ENCODE peak calls at places on chromosomes 6 and 20, in six cellular contexts. I is CD8-positive, alpha-beta T cell; T is brain microvascular endothelial cell; Z is WERI-Rb-1; K is NB4; Q is HFF-Myc. L is an unnamed sample.

GRCh38 chr6:161443868-161444267 is 170.0 kb upstream of the AGPAT4 start:
- DNase-seq in I (no peak), Q (no peak), Z (no peak), K (no peak), T (no peak), L (no peak)

GRCh38 chr20:19071442-19071717 is 141.1 kb upstream of the SLC24A3 start:
- DNase-seq in K (no peak), Q (no peak), Z (no peak), I (no peak), T (no peak), L (peak)

GRCh38 chr6:125314019-125314581 is 12.3 kb upstream of the HDDC2 start:
- DNase-seq in Z (peak), K (peak), Q (peak), I (no peak), T (peak), L (no peak)

GRCh38 chr6:130018830-130019795 is 732 bp downstream of the L3MBTL3 start:
- DNase-seq in T (no peak), I (no peak), Q (no peak), K (peak), Z (peak), L (peak)

GRCh38 chr20:45489083-45489531 is 19.6 kb downstream of the WFDC2 start:
- DNase-seq in T (no peak), Z (no peak), Q (peak), I (no peak), K (no peak), L (no peak)

GRCh38 chr6:18155864-18156396 is 708 bp downstream of the KDM1B start:
- DNase-seq in Q (no peak), K (peak), I (peak), T (peak), Z (peak), L (peak)

GRCh38 chr6:27495386-27496135 is 22.7 kb upstream of the ZNF184 start:
- DNase-seq in Z (no peak), T (peak), K (peak), Q (peak), I (no peak), L (peak)

GRCh38 chr6:62150048-62150663 is 135.9 kb downstream of the KHDRBS2 start:
- DNase-seq in I (no peak), Q (peak), Z (no peak), T (peak), K (peak), L (peak)

GRCh38 chr6:144639654-144640053 is 354.5 kb downstream of the UTRN start:
- DNase-seq in I (no peak), T (no peak), Q (no peak), K (no peak), Z (no peak), L (no peak)

GRCh38 chr20:57909763-57910331 is 200.0 kb upstream of the PMEPA1 start:
- DNase-seq in K (no peak), I (no peak), Z (no peak), Q (no peak), T (no peak), L (no peak)

GRCh38 chr6:132190097-132190814 is 211.0 kb downstream of the MOXD1 start:
- DNase-seq in Z (no peak), T (peak), K (no peak), I (no peak), Q (peak), L (no peak)

GRCh38 chr6:127939442-127940066 is 38.7 kb upstream of the THEMIS start:
- DNase-seq in K (no peak), T (peak), Q (no peak), Z (no peak), I (no peak), L (no peak)

GRCh38 chr6:138518054-138518453 is 18.8 kb upstream of the NHSL1 start:
- DNase-seq in I (no peak), K (no peak), Z (no peak), T (no peak), Q (no peak), L (no peak)

GRCh38 chr20:5865604-5866003 is 84.7 kb downstream of the TRMT6 start:
- DNase-seq in Q (no peak), K (no peak), T (no peak), Z (no peak), I (no peak), L (no peak)

GRCh38 chr6:87722831-87723726 is 21.0 kb upstream of the AKIRIN2 start:
- DNase-seq in Q (peak), T (peak), K (peak), Z (no peak), I (no peak), L (peak)

GRCh38 chr20:19820520-19821211 is 62.6 kb downstream of the RIN2 start:
- DNase-seq in Q (no peak), T (no peak), Z (no peak), K (no peak), I (no peak), L (peak)

GRCh38 chr6:1368940-1369339 is 20.4 kb upstream of the FOXF2 start:
- DNase-seq in Z (no peak), Q (no peak), I (no peak), K (no peak), T (no peak), L (no peak)

GRCh38 chr20:32574296-32575226 is 10.6 kb downstream of the NOL4L start:
- DNase-seq in Q (peak), Z (no peak), K (peak), I (no peak), T (peak), L (no peak)

GRCh38 chr6:142945446-142946180 is 637 bp upstream of the HIVEP2 start:
- DNase-seq in Z (peak), K (peak), T (peak), I (peak), Q (no peak), L (peak)

GRCh38 chr6:4581468-4582420 is 194.5 kb upstream of the CDYL start:
- DNase-seq in K (no peak), Q (no peak), Z (no peak), I (no peak), T (peak), L (no peak)

GRCh38 chr6:67331304-67331703 is 1303.8 kb upstream of the ADGRB3 start:
- DNase-seq in I (no peak), Z (no peak), K (no peak), T (no peak), Q (no peak), L (no peak)

GRCh38 chr20:20130399-20130798 is 78.1 kb downstream of the CFAP61 start:
- DNase-seq in K (peak), T (peak), Q (no peak), I (no peak), Z (peak), L (no peak)

GRCh38 chr6:24997905-24998304 is 62.1 kb upstream of the RIPOR2 start:
- DNase-seq in Q (no peak), I (no peak), T (no peak), K (no peak), Z (no peak), L (no peak)

GRCh38 chr20:57211949-57212889 is 54.2 kb downstream of the BMP7 start:
- DNase-seq in T (peak), K (no peak), Z (no peak), I (no peak), Q (peak), L (no peak)

GRCh38 chr6:11370191-11371018 is 137.9 kb upstream of the NEDD9 start:
- DNase-seq in T (no peak), I (no peak), Q (no peak), Z (no peak), K (no peak), L (no peak)

GRCh38 chr20:33030076-33030475 is 1.4 kb upstream of the BPIFB6 start:
- DNase-seq in T (no peak), K (no peak), Z (no peak), Q (no peak), I (no peak), L (no peak)

GRCh38 chr6:18025591-18025990 is 38.2 kb upstream of the KIF13A start:
- DNase-seq in T (no peak), K (no peak), I (no peak), Q (no peak), Z (no peak), L (no peak)

GRCh38 chr20:6784767-6785166 is 17.3 kb downstream of the BMP2 start:
- DNase-seq in K (no peak), Z (no peak), Q (no peak), T (no peak), I (no peak), L (no peak)

GRCh38 chr6:34284563-34285545 is 36.0 kb upstream of the SMIM29 start:
- DNase-seq in Q (peak), Z (peak), K (peak), T (peak), I (no peak), L (no peak)

GRCh38 chr20:3228750-3229032 is 10.3 kb downstream of the SLC4A11 start:
- DNase-seq in T (no peak), Q (no peak), K (no peak), I (no peak), Z (no peak), L (no peak)

GRCh38 chr20:41655966-41656685 is 37.9 kb upstream of the CHD6 start:
- DNase-seq in Z (peak), I (no peak), K (no peak), T (no peak), Q (no peak), L (no peak)

GRCh38 chr20:33372993-33373441 is 28.3 kb downstream of the CDK5RAP1 start:
- DNase-seq in T (no peak), Q (no peak), I (no peak), Z (no peak), K (no peak), L (no peak)

GRCh38 chr6:32886674-32887383 is 32.8 kb downstream of the PSMB9 start:
- DNase-seq in T (peak), I (no peak), Z (no peak), Q (peak), K (no peak), L (no peak)

GRCh38 chr20:46293084-46293483 is 15.2 kb downstream of the CDH22 start:
- DNase-seq in K (peak), T (peak), I (no peak), Q (peak), Z (no peak), L (no peak)

GRCh38 chr20:61818746-61819483 is 246.8 kb downstream of the TAF4 start:
- DNase-seq in I (no peak), T (no peak), Z (no peak), K (no peak), Q (no peak), L (no peak)

GRCh38 chr6:125913864-125914351 is 42.7 kb upstream of the HINT3 start:
- DNase-seq in Z (no peak), K (no peak), T (peak), I (no peak), Q (peak), L (no peak)

GRCh38 chr20:58511364-58511763 is 3.8 kb downstream of the APCDD1L start:
- DNase-seq in T (peak), Q (no peak), I (no peak), K (peak), Z (no peak), L (no peak)

GRCh38 chr6:164085552-164086325 is 671.2 kb downstream of the QKI start:
- DNase-seq in K (no peak), T (peak), Z (no peak), Q (no peak), I (no peak), L (no peak)
- H3K4me3 ChIP-seq in K (no peak), T (no peak), Z (no peak), Q (no peak), I (no peak), L (no peak)

DNA sequence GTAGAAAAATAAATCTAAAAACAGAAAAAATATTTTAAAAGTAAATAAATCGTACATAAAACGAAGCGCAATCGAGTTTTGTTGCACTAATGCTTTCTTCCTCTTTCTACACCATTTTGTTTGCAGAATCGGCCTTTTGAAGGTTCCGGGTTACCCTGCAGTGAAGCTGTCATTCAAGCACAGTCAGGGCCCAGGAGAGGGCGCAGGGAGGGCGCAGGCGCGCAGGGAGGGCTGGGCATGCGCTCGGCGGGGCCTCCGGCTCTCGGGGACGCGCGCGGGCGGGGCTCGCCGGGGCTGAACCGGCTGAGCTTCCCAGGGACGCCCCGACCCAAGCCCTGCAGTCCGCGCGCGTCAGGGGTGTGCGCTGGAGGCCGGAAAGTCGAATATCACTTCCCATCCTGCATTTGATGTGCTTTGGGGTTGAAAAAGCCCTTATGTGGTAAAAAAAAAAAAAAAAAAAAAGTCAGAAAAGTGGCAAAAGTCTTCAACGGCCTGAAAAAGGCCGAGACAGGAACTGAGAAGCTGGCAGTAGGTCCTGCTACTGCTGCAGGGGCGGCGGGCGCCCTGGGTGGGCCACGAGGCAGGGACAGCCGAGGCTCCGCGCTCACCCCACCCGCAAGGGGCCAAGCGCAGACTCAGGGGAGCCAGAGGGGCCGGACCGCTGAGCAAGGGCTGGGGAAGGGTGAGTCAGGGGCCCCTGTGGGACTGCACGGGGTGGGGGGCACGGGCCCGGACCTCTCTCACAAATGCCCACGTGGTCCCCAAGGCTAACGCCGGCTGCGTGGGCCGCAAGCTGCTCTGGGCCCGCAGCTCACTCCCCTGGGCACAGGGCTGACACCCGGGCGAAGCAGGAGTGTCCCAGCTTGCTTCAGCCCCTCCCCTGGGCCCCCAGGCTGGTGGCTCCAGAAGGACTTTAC is 40.5 kb downstream of the THBS2 start:
- DNase-seq in Z (peak), Q (peak), T (peak), I (peak), K (peak), L (peak)
- TF ChIP-seq CTCF in Z (peak), Q (peak), T (peak), I (no peak), K (peak), L (no peak)

GRCh38 chr20:50789968-50790650 is 4.8 kb upstream of the BCAS4 start:
- DNase-seq in Z (no peak), K (no peak), I (no peak), Q (no peak), T (no peak), L (no peak)
- H3K4me3 ChIP-seq in Z (no peak), K (no peak), I (no peak), Q (no peak), T (no peak), L (no peak)

DNA sequence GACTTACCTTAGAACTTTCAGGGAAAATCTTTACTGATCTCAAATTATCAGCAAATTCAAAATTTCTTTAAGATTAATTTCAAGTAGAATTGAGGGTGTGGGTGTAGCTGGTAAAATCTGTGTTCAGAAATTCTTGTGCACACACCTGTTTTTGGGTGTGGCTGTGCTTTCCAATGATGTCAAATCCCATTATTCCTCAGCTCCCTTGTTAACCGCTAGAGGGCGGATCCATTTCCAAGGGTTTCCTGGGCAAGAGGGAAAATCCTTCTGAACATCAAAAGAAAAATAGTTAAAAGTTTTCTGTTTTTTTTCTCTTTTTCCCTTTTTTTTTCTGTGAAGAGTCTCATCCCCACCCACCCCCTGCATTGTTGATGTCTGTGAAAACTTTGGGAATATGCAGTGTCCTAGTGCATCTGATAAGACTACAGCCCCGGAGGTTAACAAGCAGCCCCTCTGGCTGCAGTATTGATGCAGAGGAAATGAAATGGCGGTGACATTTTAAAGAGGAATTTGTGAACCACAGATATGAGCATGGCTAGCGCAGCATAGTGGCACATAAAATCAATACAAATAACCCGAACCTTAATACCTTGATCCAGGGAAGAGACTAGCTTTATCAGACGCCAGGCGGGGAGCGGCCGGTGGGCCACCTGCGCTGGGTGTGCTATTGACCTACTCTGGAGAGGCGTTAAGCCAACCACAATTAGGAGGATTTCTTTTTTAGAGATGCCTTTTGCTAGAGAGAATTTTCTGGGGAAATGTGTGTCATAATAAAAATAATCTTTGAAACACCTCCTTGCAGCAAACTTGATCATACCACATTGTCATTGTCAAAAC is 130.9 kb downstream of the FOXA2 start:
- DNase-seq in I (no peak), K (no peak), Z (no peak), T (no peak), Q (no peak), L (no peak)
- TF ChIP-seq CTCF in I (no peak), K (peak), Z (peak), T (peak), Q (peak), L (peak)

DNA sequence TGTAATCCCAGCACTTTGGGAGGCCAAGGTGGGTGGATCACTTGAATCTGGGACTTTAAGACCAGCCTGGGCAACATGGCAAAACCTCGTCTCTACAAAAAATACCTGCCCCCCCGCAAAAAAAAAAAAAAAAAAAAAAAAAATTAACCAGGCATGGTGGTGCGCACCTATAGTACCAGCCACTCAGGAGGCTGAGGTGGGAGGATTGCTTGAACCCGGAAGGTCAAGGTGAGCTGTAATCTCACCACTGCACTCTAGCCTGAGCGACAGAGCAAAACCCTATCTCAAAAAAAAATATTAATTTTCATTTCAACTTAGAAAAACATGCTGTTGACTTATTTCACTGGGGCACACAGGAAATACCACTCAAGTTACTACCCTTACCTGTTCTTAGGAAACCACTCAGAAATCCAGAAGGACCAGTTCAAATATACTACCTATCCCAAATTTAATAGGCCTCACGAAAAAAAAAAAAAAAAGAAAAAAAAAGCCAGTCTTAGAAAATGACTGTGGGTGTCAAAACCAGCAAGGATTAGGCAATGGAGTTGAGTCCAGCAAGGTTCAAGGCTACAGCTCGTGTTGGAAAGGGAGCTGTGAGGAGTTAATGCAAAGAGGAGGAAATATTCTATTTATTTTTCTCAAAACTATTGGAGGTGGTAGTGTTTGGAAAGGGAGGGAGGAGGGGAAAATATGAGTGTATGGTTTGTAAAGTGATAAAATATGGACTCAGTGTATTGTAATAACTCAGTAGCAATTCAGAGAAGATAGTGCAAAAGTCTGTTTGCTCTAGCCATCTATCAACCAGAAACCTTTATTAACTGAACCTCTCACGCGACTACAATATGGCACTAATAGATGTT is 33.9 kb upstream of the PIM1 start:
- DNase-seq in I (no peak), Q (no peak), K (no peak), T (no peak), Z (no peak), L (no peak)
- H3K4me3 ChIP-seq in I (no peak), Q (no peak), K (no peak), T (no peak), Z (no peak), L (no peak)

GRCh38 chr20:37342231-37343177 is 3.4 kb upstream of the SRC start:
- DNase-seq in I (no peak), Q (no peak), Z (peak), T (no peak), K (no peak), L (no peak)
- TF ChIP-seq CTCF in I (no peak), Q (no peak), Z (peak), T (peak), K (no peak), L (peak)

DNA sequence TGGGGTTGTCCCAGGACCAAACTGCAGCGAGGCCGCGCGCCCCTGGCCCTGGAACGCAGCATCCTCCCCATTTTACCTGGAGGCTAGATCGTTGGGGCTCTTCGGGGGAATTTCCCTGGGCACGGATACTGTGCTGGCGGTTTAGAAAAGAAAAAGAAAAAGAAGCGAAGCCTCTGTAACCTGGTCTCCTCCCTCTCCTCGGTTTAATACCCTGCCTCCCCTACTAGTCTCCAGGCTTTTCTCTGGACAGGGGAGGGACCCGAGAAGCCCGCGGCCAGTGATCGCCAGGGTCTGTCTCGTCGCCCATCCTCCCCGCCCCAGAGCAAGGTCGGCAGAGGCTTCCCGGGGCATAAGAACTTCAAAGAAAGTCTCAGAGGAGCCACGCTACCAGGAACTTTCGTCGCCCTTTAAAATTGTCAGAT is 6.1 kb upstream of the LAMP5 start:
- DNase-seq in I (no peak), T (no peak), Z (no peak), Q (no peak), K (no peak), L (no peak)
- H3K4me3 ChIP-seq in I (no peak), T (no peak), Z (no peak), Q (no peak), K (no peak), L (no peak)

DNA sequence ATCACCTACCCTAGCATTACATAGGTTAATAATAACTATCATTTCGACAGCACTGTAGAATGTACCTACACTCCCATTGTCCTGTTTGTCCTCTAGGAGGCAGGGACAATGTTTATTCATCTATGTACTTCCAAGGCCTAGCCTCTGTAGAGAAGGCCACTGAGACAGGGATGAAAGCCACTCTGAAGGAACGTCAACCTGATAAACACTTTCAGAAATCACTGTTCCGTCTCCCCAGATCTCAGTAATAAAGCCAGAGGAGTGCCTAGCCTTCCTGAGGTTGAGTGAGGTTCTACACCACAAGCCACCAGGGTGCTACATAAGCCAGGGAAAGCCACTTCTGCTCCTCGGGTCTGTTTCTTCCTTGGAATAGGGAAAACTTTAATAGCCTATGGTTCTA is 44.8 kb downstream of the POPDC3 start:
- DNase-seq in I (no peak), K (peak), Q (no peak), Z (peak), T (peak), L (no peak)
- TF ChIP-seq CTCF in I (no peak), K (no peak), Q (no peak), Z (no peak), T (peak), L (no peak)